ENCODE peak calls at places on chromosomes 3 and 15, in seven cellular contexts. V, Y, I, W, R, K and G are unnamed samples.

GRCh38 chr3:56131976-56132590 is 336.2 kb downstream of the ERC2 start:
- DNase-seq in V (peak), Y (peak), I (no peak), W (no peak), R (no peak), K (peak), G (peak)

GRCh38 chr15:70617076-70617910 is 146.1 kb downstream of the UACA start:
- DNase-seq in V (no peak), Y (no peak), I (no peak), W (no peak), R (no peak), K (peak), G (no peak)

GRCh38 chr15:75067123-75067854 is 43.9 kb downstream of the PPCDC start:
- DNase-seq in V (peak), Y (no peak), I (no peak), W (no peak), R (no peak), K (peak), G (no peak)

GRCh38 chr3:143822374-143822773 is 25.9 kb downstream of the SLC9A9 start:
- DNase-seq in V (no peak), Y (no peak), I (no peak), W (no peak), R (no peak), K (no peak), G (no peak)

GRCh38 chr15:98771444-98772059 is 123.2 kb downstream of the IGF1R start:
- DNase-seq in V (no peak), Y (no peak), I (no peak), W (no peak), R (no peak), K (peak), G (no peak)

GRCh38 chr15:78574944-78575343 is 9.6 kb downstream of the CHRNA5 start:
- DNase-seq in V (no peak), Y (no peak), I (no peak), W (no peak), R (no peak), K (no peak), G (no peak)

GRCh38 chr3:159209459-159209858 is 407.6 kb downstream of the MFSD1 start:
- DNase-seq in V (no peak), Y (no peak), I (no peak), W (no peak), R (no peak), K (no peak), G (no peak)

GRCh38 chr15:57597431-57597830 is 5.7 kb downstream of the MYZAP start:
- DNase-seq in V (no peak), Y (no peak), I (no peak), W (no peak), R (peak), K (no peak), G (no peak)

GRCh38 chr15:59022188-59022587 is 34.7 kb downstream of the RNF111 start:
- DNase-seq in V (no peak), Y (no peak), I (no peak), W (no peak), R (no peak), K (no peak), G (no peak)

GRCh38 chr15:72285402-72285801 is 13.0 kb upstream of the PARP6 start:
- DNase-seq in V (no peak), Y (peak), I (peak), W (no peak), R (no peak), K (no peak), G (no peak)

GRCh38 chr15:48493763-48494225 is 151.7 kb downstream of the FBN1 start:
- DNase-seq in V (no peak), Y (no peak), I (no peak), W (no peak), R (no peak), K (no peak), G (no peak)

GRCh38 chr3:159844383-159844730 is 144.3 kb upstream of the IL12A start:
- DNase-seq in V (no peak), Y (no peak), I (no peak), W (no peak), R (no peak), K (peak), G (no peak)

GRCh38 chr3:13022348-13023250 is 50.6 kb downstream of the IQSEC1 start:
- DNase-seq in V (no peak), Y (peak), I (peak), W (no peak), R (no peak), K (peak), G (peak)

GRCh38 chr15:81813215-81813614 is 232.6 kb downstream of the MEX3B start:
- DNase-seq in V (no peak), Y (no peak), I (peak), W (no peak), R (no peak), K (no peak), G (no peak)

GRCh38 chr15:39642011-39642640 is 61.2 kb downstream of the THBS1 start:
- DNase-seq in V (no peak), Y (no peak), I (peak), W (no peak), R (no peak), K (peak), G (no peak)

GRCh38 chr3:114606336-114606735 is 312.5 kb downstream of the TIGIT start:
- DNase-seq in V (no peak), Y (no peak), I (no peak), W (no peak), R (no peak), K (no peak), G (no peak)

GRCh38 chr15:73989001-73989798 is 2.9 kb downstream of the STOML1 start:
- DNase-seq in V (no peak), Y (no peak), I (no peak), W (no peak), R (peak), K (peak), G (no peak)

GRCh38 chr3:192515661-192516040 is 211.7 kb downstream of the FGF12 start:
- DNase-seq in V (no peak), Y (no peak), I (no peak), W (no peak), R (no peak), K (no peak), G (no peak)

GRCh38 chr3:194339836-194340235 is 11.3 kb downstream of the CPN2 start:
- DNase-seq in V (no peak), Y (no peak), I (no peak), W (no peak), R (no peak), K (no peak), G (no peak)

GRCh38 chr15:72179950-72180581 is 17.5 kb downstream of the GRAMD2A start:
- DNase-seq in V (no peak), Y (no peak), I (no peak), W (no peak), R (no peak), K (peak), G (peak)

GRCh38 chr3:53193466-53194217 is 32.6 kb downstream of the PRKCD start:
- DNase-seq in V (no peak), Y (no peak), I (peak), W (no peak), R (no peak), K (peak), G (no peak)

GRCh38 chr3:8318002-8318649 is 183.5 kb upstream of the LMCD1 start:
- DNase-seq in V (no peak), Y (no peak), I (no peak), W (no peak), R (no peak), K (no peak), G (no peak)

GRCh38 chr3:82467051-82467450 is 705.6 kb upstream of the GBE1 start:
- DNase-seq in V (no peak), Y (no peak), I (no peak), W (no peak), R (no peak), K (no peak), G (no peak)

GRCh38 chr15:72970965-72971746 is 81.1 kb upstream of the NEO1 start:
- DNase-seq in V (no peak), Y (no peak), I (no peak), W (no peak), R (no peak), K (peak), G (no peak)

GRCh38 chr3:114626751-114627150 is 332.9 kb downstream of the TIGIT start:
- DNase-seq in V (no peak), Y (no peak), I (no peak), W (no peak), R (no peak), K (peak), G (no peak)

GRCh38 chr15:66789029-66790025 is 87.3 kb downstream of the SMAD6 start:
- DNase-seq in V (no peak), Y (no peak), I (no peak), W (peak), R (no peak), K (peak), G (no peak)

GRCh38 chr3:25664066-25664809 is 469 bp downstream of the TOP2B start:
- DNase-seq in V (no peak), Y (peak), I (peak), W (peak), R (peak), K (peak), G (peak)

GRCh38 chr3:188446791-188447190 is 292.8 kb downstream of the LPP start:
- DNase-seq in V (no peak), Y (no peak), I (no peak), W (no peak), R (no peak), K (no peak), G (no peak)

GRCh38 chr3:29871087-29871486 is 590.2 kb downstream of the RBMS3 start:
- DNase-seq in V (no peak), Y (no peak), I (no peak), W (no peak), R (no peak), K (no peak), G (no peak)

GRCh38 chr3:188695251-188695650 is 476.5 kb upstream of the TPRG1 start:
- DNase-seq in V (no peak), Y (no peak), I (no peak), W (no peak), R (no peak), K (no peak), G (no peak)

GRCh38 chr3:38168151-38168987 is 3.0 kb downstream of the OXSR1 start:
- DNase-seq in V (no peak), Y (no peak), I (no peak), W (no peak), R (no peak), K (peak), G (no peak)
- H3K27ac ChIP-seq in V (no peak), Y (no peak), I (peak), W (no peak), R (no peak), K (no peak), G (no peak)

GRCh38 chr3:64303881-64304280 is 78.6 kb upstream of the PRICKLE2 start:
- DNase-seq in V (no peak), Y (no peak), I (no peak), W (no peak), R (no peak), K (no peak), G (no peak)

GRCh38 chr3:64306745-64307144 is 81.5 kb upstream of the PRICKLE2 start:
- DNase-seq in V (no peak), Y (no peak), I (no peak), W (no peak), R (no peak), K (no peak), G (no peak)

GRCh38 chr3:64304996-64305395 is 79.7 kb upstream of the PRICKLE2 start:
- DNase-seq in V (no peak), Y (no peak), I (no peak), W (no peak), R (no peak), K (no peak), G (no peak)

GRCh38 chr3:64303401-64303800 is 78.1 kb upstream of the PRICKLE2 start:
- DNase-seq in V (no peak), Y (no peak), I (no peak), W (no peak), R (no peak), K (peak), G (no peak)

GRCh38 chr3:64305731-64306130 is 80.5 kb upstream of the PRICKLE2 start:
- DNase-seq in V (no peak), Y (no peak), I (no peak), W (no peak), R (no peak), K (no peak), G (no peak)
- H3K27ac ChIP-seq in V (no peak), Y (no peak), I (no peak), W (no peak), R (no peak), K (no peak), G (no peak)

GRCh38 chr3:99845335-99845734 is 27.7 kb downstream of the CMSS1 start:
- DNase-seq in V (no peak), Y (no peak), I (no peak), W (no peak), R (no peak), K (no peak), G (no peak)
- H3K27ac ChIP-seq in V (peak), Y (no peak), I (no peak), W (peak), R (peak), K (no peak), G (no peak)

DNA sequence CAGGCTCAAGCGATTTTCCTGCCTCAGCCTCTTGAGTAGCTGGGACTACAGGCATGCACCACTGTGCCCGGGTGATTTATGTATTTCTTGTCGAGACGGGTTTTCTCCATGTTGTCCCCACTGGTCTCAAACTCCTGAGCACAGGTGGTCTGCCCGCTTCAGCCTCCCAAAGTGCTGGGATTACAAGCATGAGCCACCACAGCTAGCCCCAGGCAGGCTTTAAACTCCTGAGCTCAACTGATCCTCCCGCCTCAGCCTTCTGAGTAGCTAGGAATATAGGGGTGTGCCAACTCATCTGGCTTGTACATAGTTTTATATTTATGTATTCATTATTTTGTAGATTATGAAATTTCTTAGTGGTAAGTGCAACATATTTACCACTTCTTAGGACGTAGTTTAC is 198.8 kb upstream of the MCTP2 start:
- DNase-seq in V (no peak), Y (no peak), I (no peak), W (no peak), R (no peak), K (no peak), G (no peak)
- H3K27ac ChIP-seq in V (no peak), Y (no peak), I (no peak), W (no peak), R (no peak), K (no peak), G (no peak)

GRCh38 chr15:89492111-89492641 is 4.2 kb downstream of the RHCG start:
- DNase-seq in V (no peak), Y (peak), I (peak), W (no peak), R (peak), K (no peak), G (no peak)

GRCh38 chr15:89494006-89494405 is 2.4 kb downstream of the RHCG start:
- DNase-seq in V (no peak), Y (no peak), I (no peak), W (no peak), R (peak), K (no peak), G (no peak)

GRCh38 chr15:89494941-89495637 is 1.3 kb downstream of the RHCG start:
- DNase-seq in V (no peak), Y (peak), I (no peak), W (peak), R (peak), K (peak), G (no peak)

GRCh38 chr15:89490550-89491315 is 5.7 kb downstream of the RHCG start:
- DNase-seq in V (no peak), Y (no peak), I (peak), W (no peak), R (no peak), K (no peak), G (no peak)

DNA sequence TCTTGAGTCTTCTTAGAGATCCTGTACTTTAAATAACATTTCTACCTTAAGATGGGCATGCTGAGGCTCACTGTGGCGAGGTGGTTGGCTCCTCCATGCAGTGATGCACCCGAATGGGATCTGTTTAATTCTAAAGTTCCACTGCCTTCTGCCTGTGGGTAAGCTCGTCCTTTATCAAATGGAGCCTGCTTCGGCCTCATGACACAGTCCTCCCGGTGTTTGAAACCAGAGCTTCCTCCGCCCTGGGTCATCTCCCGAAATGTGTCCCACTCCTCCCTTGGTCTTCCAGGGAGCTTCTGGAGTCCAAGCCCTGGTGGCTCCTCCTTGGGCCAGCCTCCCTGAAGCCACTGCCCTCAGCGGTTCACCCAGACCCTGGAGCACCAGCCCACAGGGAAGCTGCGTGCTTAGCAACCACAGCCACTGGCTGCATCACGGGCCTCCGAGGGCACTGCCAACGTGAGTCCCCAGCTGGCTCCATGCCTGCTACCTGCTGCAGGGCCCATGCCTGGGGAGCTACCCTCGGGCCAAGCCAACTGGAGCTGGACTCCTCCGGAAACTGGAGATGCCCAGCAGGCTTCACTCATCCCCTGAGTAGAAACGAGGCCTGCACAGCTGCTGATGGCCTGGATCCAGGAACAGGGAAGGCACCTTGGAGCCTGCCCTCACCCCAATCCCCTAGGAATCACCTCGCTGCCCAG is 3.3 kb downstream of the RHCG start:
- DNase-seq in V (no peak), Y (no peak), I (no peak), W (no peak), R (peak), K (no peak), G (no peak)
- H3K27ac ChIP-seq in V (no peak), Y (no peak), I (no peak), W (no peak), R (no peak), K (no peak), G (no peak)

DNA sequence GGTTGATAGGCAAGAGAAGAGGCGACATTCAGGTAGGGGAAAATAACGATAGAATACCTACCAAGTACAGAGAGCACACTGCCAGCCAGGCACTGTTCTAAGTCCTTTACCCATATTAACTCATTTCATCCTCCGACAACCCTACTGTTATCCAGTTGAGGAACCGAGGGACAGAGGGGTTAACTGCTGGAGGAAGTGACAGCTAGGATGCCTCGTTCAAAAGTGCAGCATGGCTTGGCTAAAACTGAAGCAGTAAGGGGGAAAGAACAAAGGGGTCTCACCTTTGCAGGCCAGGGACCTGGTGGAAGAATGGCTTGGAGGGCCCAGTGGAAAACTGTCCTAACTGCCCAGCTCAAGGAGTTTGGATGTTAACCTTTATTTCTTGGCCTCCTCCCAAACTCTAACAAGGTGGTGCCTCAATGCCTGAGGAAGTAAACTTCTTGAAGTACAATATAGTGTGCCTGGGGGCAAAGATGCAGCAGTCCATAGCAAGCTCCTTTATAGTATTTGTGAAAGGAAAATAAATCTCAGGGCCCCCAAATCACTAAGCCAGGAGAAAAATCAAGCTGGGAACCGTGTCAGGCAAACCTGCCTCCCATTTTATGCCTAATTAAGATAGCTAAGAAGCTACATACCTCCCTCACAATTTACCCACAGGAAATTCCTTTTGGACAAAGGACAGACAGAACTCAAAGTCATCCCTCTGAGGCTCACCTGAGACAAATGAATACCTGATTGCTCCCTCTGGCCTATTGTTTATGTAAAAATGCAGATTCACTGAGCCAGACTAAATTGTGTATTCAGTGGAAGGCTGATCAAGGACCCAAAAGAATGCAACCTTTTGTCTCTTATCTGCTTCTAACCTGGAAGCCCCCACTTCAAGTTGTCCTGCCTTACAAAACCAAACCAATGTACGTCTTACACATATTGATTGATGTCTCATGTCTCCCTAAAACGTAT is 1.6 kb upstream of the ITGB5 start:
- DNase-seq in V (no peak), Y (no peak), I (no peak), W (no peak), R (no peak), K (no peak), G (no peak)
- H3K27ac ChIP-seq in V (peak), Y (peak), I (no peak), W (no peak), R (no peak), K (no peak), G (no peak)